ENCODE peak calls at places on chromosomes 13 and 19, in five cellular contexts. One of them, this sample, is unnamed.

GRCh38 chr19:30395283-30395682 is 23.1 kb downstream of the ZNF536 start:
- DNase-seq in T follicular helper cell: no peak
- DNase-seq in COR-L47: no peak
- DNase-seq in posterior cingulate gyrus: no peak
- DNase-seq in germinal center: no peak
- DNase-seq in this sample: no peak

GRCh38 chr19:3625996-3626472 is 556 bp downstream of the CACTIN start:
- DNase-seq in T follicular helper cell: no peak
- DNase-seq in COR-L47: no peak
- DNase-seq in posterior cingulate gyrus: no peak
- DNase-seq in germinal center: no peak
- DNase-seq in this sample: no peak

GRCh38 chr13:57825066-57825465 is 193.5 kb downstream of the PCDH17 start:
- DNase-seq in T follicular helper cell: no peak
- DNase-seq in COR-L47: no peak
- DNase-seq in posterior cingulate gyrus: no peak
- DNase-seq in germinal center: no peak
- DNase-seq in this sample: no peak

GRCh38 chr13:94537740-94538630 is 58.0 kb downstream of the TGDS start:
- DNase-seq in T follicular helper cell: no peak
- DNase-seq in COR-L47: no peak
- DNase-seq in posterior cingulate gyrus: no peak
- DNase-seq in germinal center: no peak
- DNase-seq in this sample: no peak

GRCh38 chr19:47493378-47494210 is 9.6 kb upstream of the KPTN start:
- DNase-seq in T follicular helper cell: no peak
- DNase-seq in COR-L47: no peak
- DNase-seq in posterior cingulate gyrus: no peak
- DNase-seq in germinal center: no peak
- DNase-seq in this sample: no peak

GRCh38 chr19:47109541-47110375 is 3.8 kb downstream of the ZC3H4 start:
- DNase-seq in T follicular helper cell: peak
- DNase-seq in COR-L47: no peak
- DNase-seq in posterior cingulate gyrus: no peak
- DNase-seq in germinal center: no peak
- DNase-seq in this sample: peak

GRCh38 chr13:71290963-71291937 is 575.8 kb downstream of the DACH1 start:
- DNase-seq in T follicular helper cell: peak
- DNase-seq in COR-L47: peak
- DNase-seq in posterior cingulate gyrus: no peak
- DNase-seq in germinal center: no peak
- DNase-seq in this sample: peak

GRCh38 chr19:22595918-22596341 is 38.2 kb upstream of the ZNF492 start:
- DNase-seq in T follicular helper cell: no peak
- DNase-seq in COR-L47: no peak
- DNase-seq in posterior cingulate gyrus: no peak
- DNase-seq in germinal center: no peak
- DNase-seq in this sample: no peak

GRCh38 chr19:47239152-47239551 is 8.2 kb upstream of the BBC3 start:
- DNase-seq in T follicular helper cell: no peak
- DNase-seq in COR-L47: no peak
- DNase-seq in posterior cingulate gyrus: no peak
- DNase-seq in germinal center: no peak
- DNase-seq in this sample: no peak

GRCh38 chr13:46627462-46627861 is 74.5 kb downstream of the LRCH1 start:
- DNase-seq in T follicular helper cell: no peak
- DNase-seq in COR-L47: no peak
- DNase-seq in posterior cingulate gyrus: no peak
- DNase-seq in germinal center: no peak
- DNase-seq in this sample: no peak

GRCh38 chr19:29612801-29613595 is 6.9 kb downstream of the POP4 start:
- DNase-seq in T follicular helper cell: no peak
- DNase-seq in COR-L47: no peak
- DNase-seq in posterior cingulate gyrus: no peak
- DNase-seq in germinal center: no peak
- DNase-seq in this sample: no peak

GRCh38 chr13:29577135-29578051 is 18.1 kb downstream of the SLC7A1 start:
- DNase-seq in T follicular helper cell: no peak
- DNase-seq in COR-L47: no peak
- DNase-seq in posterior cingulate gyrus: no peak
- DNase-seq in germinal center: no peak
- DNase-seq in this sample: no peak

GRCh38 chr13:100954430-100955361 is 280.1 kb upstream of the TMTC4 start:
- DNase-seq in T follicular helper cell: no peak
- DNase-seq in COR-L47: peak
- DNase-seq in posterior cingulate gyrus: no peak
- DNase-seq in germinal center: no peak
- DNase-seq in this sample: no peak

GRCh38 chr13:24858953-24859352 is 95.0 kb downstream of the RNF17 start:
- DNase-seq in T follicular helper cell: no peak
- DNase-seq in COR-L47: no peak
- DNase-seq in posterior cingulate gyrus: no peak
- DNase-seq in germinal center: no peak
- DNase-seq in this sample: no peak

GRCh38 chr19:17249887-17250548 is 4.3 kb upstream of the NR2F6 start:
- DNase-seq in T follicular helper cell: no peak
- DNase-seq in COR-L47: no peak
- DNase-seq in posterior cingulate gyrus: no peak
- DNase-seq in germinal center: no peak
- DNase-seq in this sample: no peak

GRCh38 chr13:93745884-93746283 is 519.3 kb downstream of the GPC6 start:
- DNase-seq in T follicular helper cell: no peak
- DNase-seq in COR-L47: no peak
- DNase-seq in posterior cingulate gyrus: no peak
- DNase-seq in germinal center: no peak
- DNase-seq in this sample: no peak

GRCh38 chr19:51548891-51549305 is 17.4 kb upstream of the SIGLEC6 start:
- DNase-seq in T follicular helper cell: no peak
- DNase-seq in COR-L47: no peak
- DNase-seq in posterior cingulate gyrus: no peak
- DNase-seq in germinal center: no peak
- DNase-seq in this sample: no peak

GRCh38 chr13:113901231-113901630 is 37.4 kb upstream of the GAS6 start:
- DNase-seq in T follicular helper cell: no peak
- DNase-seq in COR-L47: no peak
- DNase-seq in posterior cingulate gyrus: no peak
- DNase-seq in germinal center: no peak
- DNase-seq in this sample: no peak

GRCh38 chr19:49855277-49855675 is 4.3 kb downstream of the PTOV1 start:
- DNase-seq in T follicular helper cell: no peak
- DNase-seq in COR-L47: no peak
- DNase-seq in posterior cingulate gyrus: no peak
- DNase-seq in germinal center: no peak
- DNase-seq in this sample: no peak

GRCh38 chr13:80297094-80297493 is 43.8 kb downstream of the SPRY2 start:
- DNase-seq in T follicular helper cell: no peak
- DNase-seq in COR-L47: no peak
- DNase-seq in posterior cingulate gyrus: no peak
- DNase-seq in germinal center: no peak
- DNase-seq in this sample: peak

GRCh38 chr19:10191347-10191746 is 3.4 kb downstream of the DNMT1 start:
- DNase-seq in T follicular helper cell: no peak
- DNase-seq in COR-L47: no peak
- DNase-seq in posterior cingulate gyrus: no peak
- DNase-seq in germinal center: no peak
- DNase-seq in this sample: no peak

GRCh38 chr13:40665754-40666057 is 735 bp downstream of the FOXO1 start:
- DNase-seq in T follicular helper cell: peak
- DNase-seq in COR-L47: no peak
- DNase-seq in posterior cingulate gyrus: no peak
- DNase-seq in germinal center: peak
- DNase-seq in this sample: no peak

GRCh38 chr19:7482584-7483439 is 6.0 kb downstream of the PEX11G start:
- DNase-seq in T follicular helper cell: no peak
- DNase-seq in COR-L47: peak
- DNase-seq in posterior cingulate gyrus: no peak
- DNase-seq in germinal center: no peak
- DNase-seq in this sample: no peak

GRCh38 chr19:33231511-33231910 is 5.9 kb upstream of the SLC7A10 start:
- DNase-seq in T follicular helper cell: no peak
- DNase-seq in COR-L47: no peak
- DNase-seq in posterior cingulate gyrus: no peak
- DNase-seq in germinal center: no peak
- DNase-seq in this sample: no peak

GRCh38 chr19:40523322-40524047 is 53.2 kb upstream of the SHKBP1 start:
- DNase-seq in T follicular helper cell: peak
- DNase-seq in COR-L47: peak
- DNase-seq in posterior cingulate gyrus: no peak
- DNase-seq in germinal center: peak
- DNase-seq in this sample: peak

GRCh38 chr13:48976677-48977625 is 1.2 kb downstream of the FNDC3A start:
- DNase-seq in T follicular helper cell: no peak
- DNase-seq in COR-L47: no peak
- DNase-seq in posterior cingulate gyrus: no peak
- DNase-seq in germinal center: no peak
- DNase-seq in this sample: peak

GRCh38 chr13:40394304-40394983 is 272.0 kb downstream of the FOXO1 start:
- DNase-seq in T follicular helper cell: no peak
- DNase-seq in COR-L47: no peak
- DNase-seq in posterior cingulate gyrus: no peak
- DNase-seq in germinal center: no peak
- DNase-seq in this sample: no peak

GRCh38 chr19:2625434-2625833 is 77.1 kb downstream of the GNG7 start:
- DNase-seq in T follicular helper cell: no peak
- DNase-seq in COR-L47: no peak
- DNase-seq in posterior cingulate gyrus: no peak
- DNase-seq in germinal center: no peak
- DNase-seq in this sample: peak

GRCh38 chr13:88339271-88339741 is 668.1 kb downstream of the SLITRK5 start:
- DNase-seq in T follicular helper cell: no peak
- DNase-seq in COR-L47: no peak
- DNase-seq in posterior cingulate gyrus: no peak
- DNase-seq in germinal center: no peak
- DNase-seq in this sample: no peak

GRCh38 chr19:17183271-17183757 is 31.8 kb upstream of the USE1 start:
- DNase-seq in T follicular helper cell: no peak
- DNase-seq in COR-L47: no peak
- DNase-seq in posterior cingulate gyrus: no peak
- DNase-seq in germinal center: peak
- DNase-seq in this sample: no peak

GRCh38 chr13:77325371-77325941 is 1.4 kb downstream of the MYCBP2 start:
- DNase-seq in T follicular helper cell: no peak
- DNase-seq in COR-L47: no peak
- DNase-seq in posterior cingulate gyrus: no peak
- DNase-seq in germinal center: peak
- DNase-seq in this sample: peak

GRCh38 chr19:6760606-6761005 is 6.6 kb downstream of the SH2D3A start:
- DNase-seq in T follicular helper cell: no peak
- DNase-seq in COR-L47: no peak
- DNase-seq in posterior cingulate gyrus: no peak
- DNase-seq in germinal center: no peak
- DNase-seq in this sample: no peak

GRCh38 chr13:113417836-113418721 is 35.2 kb downstream of the ADPRHL1 start:
- DNase-seq in T follicular helper cell: no peak
- DNase-seq in COR-L47: no peak
- DNase-seq in posterior cingulate gyrus: no peak
- DNase-seq in germinal center: no peak
- DNase-seq in this sample: no peak

GRCh38 chr19:58385313-58386165 is 1.5 kb upstream of the RPS5 start:
- DNase-seq in T follicular helper cell: no peak
- DNase-seq in COR-L47: no peak
- DNase-seq in posterior cingulate gyrus: no peak
- DNase-seq in germinal center: no peak
- DNase-seq in this sample: no peak

GRCh38 chr19:37977992-37978391 is 71.0 kb downstream of the SIPA1L3 start:
- DNase-seq in T follicular helper cell: no peak
- DNase-seq in COR-L47: no peak
- DNase-seq in posterior cingulate gyrus: peak
- DNase-seq in germinal center: peak
- DNase-seq in this sample: peak